ENCODE peak calls at places on chromosomes 1 and 21, in five cellular contexts. One of them, this sample, is unnamed.

GRCh38 chr1:1173793-1174415 is at the start of gene TTLL10:
- DNase-seq in nephron progenitor cell: peak
- DNase-seq in Panc1: no peak
- DNase-seq in endothelial cell: peak
- DNase-seq in dorsolateral prefrontal cortex: no peak
- DNase-seq in this sample: no peak

GRCh38 chr1:236794585-236795034 is 482 bp upstream of the MTR start:
- DNase-seq in nephron progenitor cell: no peak
- DNase-seq in endothelial cell: no peak
- DNase-seq in Panc1: no peak
- DNase-seq in dorsolateral prefrontal cortex: no peak
- DNase-seq in this sample: no peak

GRCh38 chr1:44587796-44588460 is 86.4 kb downstream of the TMEM53 start:
- DNase-seq in nephron progenitor cell: peak
- DNase-seq in dorsolateral prefrontal cortex: peak
- DNase-seq in endothelial cell: no peak
- DNase-seq in Panc1: no peak
- DNase-seq in this sample: no peak

GRCh38 chr1:93605812-93606512 is 75.7 kb downstream of the BCAR3 start:
- DNase-seq in Panc1: peak
- DNase-seq in nephron progenitor cell: no peak
- DNase-seq in dorsolateral prefrontal cortex: no peak
- DNase-seq in endothelial cell: no peak
- DNase-seq in this sample: no peak

GRCh38 chr21:45132841-45133573 is 58.6 kb downstream of the ADARB1 start:
- DNase-seq in dorsolateral prefrontal cortex: no peak
- DNase-seq in endothelial cell: no peak
- DNase-seq in Panc1: no peak
- DNase-seq in nephron progenitor cell: no peak
- DNase-seq in this sample: no peak

GRCh38 chr1:162055062-162055461 is 14.4 kb upstream of the NOS1AP start:
- DNase-seq in nephron progenitor cell: no peak
- DNase-seq in Panc1: peak
- DNase-seq in dorsolateral prefrontal cortex: no peak
- DNase-seq in endothelial cell: no peak
- DNase-seq in this sample: no peak

GRCh38 chr21:45416619-45417018 is 11.7 kb downstream of the COL18A1 start:
- DNase-seq in endothelial cell: no peak
- DNase-seq in Panc1: no peak
- DNase-seq in dorsolateral prefrontal cortex: no peak
- DNase-seq in nephron progenitor cell: no peak
- DNase-seq in this sample: no peak

GRCh38 chr1:155062151-155062686 is 1.3 kb upstream of the EFNA4 start:
- DNase-seq in endothelial cell: peak
- DNase-seq in Panc1: no peak
- DNase-seq in dorsolateral prefrontal cortex: no peak
- DNase-seq in nephron progenitor cell: peak
- DNase-seq in this sample: no peak

GRCh38 chr1:62230724-62231123 is 36.1 kb downstream of the L1TD1 start:
- DNase-seq in Panc1: no peak
- DNase-seq in endothelial cell: no peak
- DNase-seq in dorsolateral prefrontal cortex: no peak
- DNase-seq in nephron progenitor cell: no peak
- DNase-seq in this sample: no peak

GRCh38 chr21:35749904-35750303 is 310.4 kb downstream of the SETD4 start:
- DNase-seq in nephron progenitor cell: no peak
- DNase-seq in dorsolateral prefrontal cortex: no peak
- DNase-seq in Panc1: no peak
- DNase-seq in endothelial cell: no peak
- DNase-seq in this sample: no peak

DNA sequence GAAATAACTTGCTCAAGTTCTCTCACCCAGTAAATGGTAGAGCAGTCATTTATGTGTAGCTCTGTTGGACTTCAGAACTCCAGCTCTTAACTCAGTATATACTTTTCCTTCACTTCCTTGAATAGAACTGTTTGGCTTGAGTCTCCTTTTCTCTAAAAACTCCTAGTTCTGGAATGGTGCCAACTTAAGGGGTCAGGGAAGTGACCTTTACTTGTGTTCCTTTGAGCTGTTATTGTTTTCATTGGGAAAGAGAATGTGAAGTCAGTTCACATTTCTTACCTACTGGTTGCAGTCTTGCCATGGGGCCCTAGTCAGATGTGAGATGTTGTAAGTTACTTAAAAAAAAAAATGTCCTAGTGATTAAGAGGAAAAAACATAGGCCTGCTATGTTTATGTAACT is 77.0 kb upstream of the MACF1 start:
- DNase-seq in nephron progenitor cell: no peak
- DNase-seq in dorsolateral prefrontal cortex: no peak
- DNase-seq in Panc1: no peak
- DNase-seq in endothelial cell: no peak
- DNase-seq in this sample: no peak
- TF ChIP-seq CTCF in nephron progenitor cell: no peak
- TF ChIP-seq CTCF in dorsolateral prefrontal cortex: no peak
- TF ChIP-seq CTCF in Panc1: no peak
- TF ChIP-seq CTCF in endothelial cell: no peak
- TF ChIP-seq CTCF in this sample: no peak

GRCh38 chr1:54859687-54860391 is 27.2 kb downstream of the DHCR24 start:
- DNase-seq in Panc1: no peak
- DNase-seq in endothelial cell: no peak
- DNase-seq in dorsolateral prefrontal cortex: no peak
- DNase-seq in nephron progenitor cell: no peak
- DNase-seq in this sample: no peak

GRCh38 chr1:54864460-54865208 is 22.4 kb downstream of the DHCR24 start:
- DNase-seq in nephron progenitor cell: no peak
- DNase-seq in dorsolateral prefrontal cortex: no peak
- DNase-seq in Panc1: no peak
- DNase-seq in endothelial cell: no peak
- DNase-seq in this sample: no peak

GRCh38 chr1:54863267-54863665 is 23.7 kb downstream of the DHCR24 start:
- DNase-seq in dorsolateral prefrontal cortex: no peak
- DNase-seq in endothelial cell: no peak
- DNase-seq in Panc1: no peak
- DNase-seq in nephron progenitor cell: no peak
- DNase-seq in this sample: no peak

GRCh38 chr1:54857741-54858665 is 29.0 kb downstream of the DHCR24 start:
- DNase-seq in endothelial cell: no peak
- DNase-seq in nephron progenitor cell: no peak
- DNase-seq in Panc1: no peak
- DNase-seq in dorsolateral prefrontal cortex: no peak
- DNase-seq in this sample: no peak

DNA sequence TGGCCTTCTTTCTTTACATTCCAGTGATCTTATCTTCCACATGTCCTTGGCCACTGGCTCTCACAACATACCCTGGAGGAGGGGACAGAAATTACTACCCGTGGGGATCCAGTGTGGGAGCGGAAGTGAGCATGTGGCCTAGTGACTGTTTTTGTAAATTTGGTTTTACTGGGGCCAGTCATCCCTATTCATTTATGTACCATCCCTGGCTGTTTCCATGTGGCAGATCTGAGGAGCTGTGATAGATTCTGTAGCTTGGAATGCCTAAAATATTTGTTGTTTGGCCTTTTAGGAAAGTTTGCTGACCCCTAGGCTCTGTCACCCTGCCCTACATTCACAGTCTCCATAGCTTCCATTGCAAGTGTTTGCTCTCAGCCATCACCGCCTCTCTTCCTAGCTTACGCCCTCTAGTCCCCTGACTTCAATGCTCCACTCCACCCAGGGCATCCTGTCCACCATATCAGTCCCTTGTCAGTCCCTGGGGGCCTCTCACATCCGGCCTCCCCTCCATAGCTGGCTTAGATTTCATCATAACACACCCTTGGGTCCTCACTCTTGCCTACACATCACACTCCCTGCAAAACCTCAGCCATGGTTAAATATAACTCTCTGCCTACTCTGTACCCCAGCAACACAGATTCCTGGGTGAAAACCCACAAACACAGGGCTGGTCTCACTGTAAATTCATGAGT is 25.8 kb downstream of the DHCR24 start:
- DNase-seq in nephron progenitor cell: no peak
- DNase-seq in Panc1: no peak
- DNase-seq in endothelial cell: no peak
- DNase-seq in dorsolateral prefrontal cortex: no peak
- DNase-seq in this sample: no peak
- TF ChIP-seq CTCF in nephron progenitor cell: no peak
- TF ChIP-seq CTCF in Panc1: no peak
- TF ChIP-seq CTCF in endothelial cell: no peak
- TF ChIP-seq CTCF in dorsolateral prefrontal cortex: no peak
- TF ChIP-seq CTCF in this sample: no peak

GRCh38 chr1:6487804-6488484 is 3.5 kb downstream of the PLEKHG5 start:
- DNase-seq in nephron progenitor cell: no peak
- DNase-seq in Panc1: no peak
- DNase-seq in dorsolateral prefrontal cortex: no peak
- DNase-seq in endothelial cell: no peak
- DNase-seq in this sample: no peak

GRCh38 chr1:6485140-6485936 is 6.1 kb downstream of the PLEKHG5 start:
- DNase-seq in Panc1: no peak
- DNase-seq in nephron progenitor cell: peak
- DNase-seq in endothelial cell: peak
- DNase-seq in dorsolateral prefrontal cortex: no peak
- DNase-seq in this sample: no peak

GRCh38 chr1:6484826-6485139 is 6.7 kb downstream of the PLEKHG5 start:
- DNase-seq in dorsolateral prefrontal cortex: no peak
- DNase-seq in Panc1: no peak
- DNase-seq in endothelial cell: no peak
- DNase-seq in nephron progenitor cell: no peak
- DNase-seq in this sample: no peak

GRCh38 chr1:6486433-6487011 is 4.9 kb downstream of the PLEKHG5 start:
- DNase-seq in Panc1: no peak
- DNase-seq in nephron progenitor cell: peak
- DNase-seq in dorsolateral prefrontal cortex: peak
- DNase-seq in endothelial cell: peak
- DNase-seq in this sample: peak

DNA sequence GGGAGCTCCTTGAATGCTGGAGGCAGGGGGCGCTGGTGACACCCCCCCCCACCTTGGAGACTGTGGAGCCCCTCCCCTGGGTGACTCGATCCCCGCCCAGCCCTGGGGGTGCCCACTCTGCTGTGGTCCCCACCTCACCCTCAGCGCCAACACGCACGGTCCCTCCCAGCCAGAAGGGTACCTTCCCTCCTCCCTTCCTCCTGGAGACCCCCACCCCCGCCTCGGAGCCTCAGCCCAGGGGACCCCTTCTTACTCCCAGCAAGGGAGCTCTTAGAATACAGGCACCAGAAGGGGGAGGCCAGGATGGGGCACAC is 5.6 kb downstream of the PLEKHG5 start:
- DNase-seq in dorsolateral prefrontal cortex: no peak
- DNase-seq in nephron progenitor cell: peak
- DNase-seq in Panc1: no peak
- DNase-seq in endothelial cell: no peak
- DNase-seq in this sample: no peak
- TF ChIP-seq CTCF in dorsolateral prefrontal cortex: no peak
- TF ChIP-seq CTCF in nephron progenitor cell: no peak
- TF ChIP-seq CTCF in Panc1: no peak
- TF ChIP-seq CTCF in endothelial cell: no peak
- TF ChIP-seq CTCF in this sample: no peak

GRCh38 chr1:226083303-226084101 is 21.0 kb downstream of the H3-3A start:
- DNase-seq in nephron progenitor cell: peak
- DNase-seq in endothelial cell: peak
- DNase-seq in Panc1: no peak
- DNase-seq in dorsolateral prefrontal cortex: peak
- DNase-seq in this sample: peak
- TF ChIP-seq CTCF in nephron progenitor cell: no peak
- TF ChIP-seq CTCF in endothelial cell: no peak
- TF ChIP-seq CTCF in Panc1: no peak
- TF ChIP-seq CTCF in dorsolateral prefrontal cortex: peak
- TF ChIP-seq CTCF in this sample: no peak

GRCh38 chr1:163535401-163535800 is 213.6 kb downstream of the NUF2 start:
- DNase-seq in dorsolateral prefrontal cortex: no peak
- DNase-seq in nephron progenitor cell: no peak
- DNase-seq in Panc1: no peak
- DNase-seq in endothelial cell: no peak
- DNase-seq in this sample: no peak

GRCh38 chr1:163531345-163531744 is 209.6 kb downstream of the NUF2 start:
- DNase-seq in nephron progenitor cell: no peak
- DNase-seq in dorsolateral prefrontal cortex: no peak
- DNase-seq in endothelial cell: no peak
- DNase-seq in Panc1: no peak
- DNase-seq in this sample: no peak

GRCh38 chr1:163538682-163539081 is 216.9 kb downstream of the NUF2 start:
- DNase-seq in nephron progenitor cell: no peak
- DNase-seq in endothelial cell: no peak
- DNase-seq in Panc1: no peak
- DNase-seq in dorsolateral prefrontal cortex: no peak
- DNase-seq in this sample: no peak

GRCh38 chr1:163537809-163538208 is 216.1 kb downstream of the NUF2 start:
- DNase-seq in endothelial cell: no peak
- DNase-seq in Panc1: no peak
- DNase-seq in dorsolateral prefrontal cortex: no peak
- DNase-seq in nephron progenitor cell: no peak
- DNase-seq in this sample: no peak

GRCh38 chr1:163535807-163536206 is 214.1 kb downstream of the NUF2 start:
- DNase-seq in nephron progenitor cell: no peak
- DNase-seq in endothelial cell: no peak
- DNase-seq in Panc1: peak
- DNase-seq in dorsolateral prefrontal cortex: no peak
- DNase-seq in this sample: no peak
- TF ChIP-seq CTCF in nephron progenitor cell: peak
- TF ChIP-seq CTCF in endothelial cell: peak
- TF ChIP-seq CTCF in Panc1: peak
- TF ChIP-seq CTCF in dorsolateral prefrontal cortex: peak
- TF ChIP-seq CTCF in this sample: peak

DNA sequence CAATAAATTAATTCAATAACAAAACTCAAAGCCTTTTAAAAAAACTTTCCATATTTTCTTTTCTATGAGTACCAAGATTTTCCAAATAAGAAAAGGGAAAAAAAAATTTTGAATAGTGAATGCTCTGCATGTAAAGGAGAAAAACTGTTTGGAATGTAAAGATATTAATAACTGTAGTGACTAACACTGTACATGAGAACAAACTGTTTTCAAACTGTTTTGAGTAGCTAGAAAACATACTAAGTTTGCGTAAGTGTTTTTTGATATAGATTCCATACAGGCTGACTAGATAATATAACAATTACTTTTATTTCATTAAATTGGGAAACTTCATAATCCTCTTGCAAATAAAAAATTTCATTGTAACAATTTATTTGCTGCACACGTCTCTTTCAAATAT is 150.5 kb downstream of the DPYD start:
- DNase-seq in Panc1: no peak
- DNase-seq in dorsolateral prefrontal cortex: no peak
- DNase-seq in nephron progenitor cell: no peak
- DNase-seq in endothelial cell: no peak
- DNase-seq in this sample: no peak
- TF ChIP-seq CTCF in Panc1: no peak
- TF ChIP-seq CTCF in dorsolateral prefrontal cortex: no peak
- TF ChIP-seq CTCF in nephron progenitor cell: no peak
- TF ChIP-seq CTCF in endothelial cell: no peak
- TF ChIP-seq CTCF in this sample: no peak

GRCh38 chr1:234231061-234231892 is 142.0 kb upstream of the COA6 start:
- DNase-seq in endothelial cell: peak
- DNase-seq in nephron progenitor cell: no peak
- DNase-seq in Panc1: no peak
- DNase-seq in dorsolateral prefrontal cortex: no peak
- DNase-seq in this sample: no peak
- TF ChIP-seq CTCF in endothelial cell: peak
- TF ChIP-seq CTCF in nephron progenitor cell: no peak
- TF ChIP-seq CTCF in Panc1: peak
- TF ChIP-seq CTCF in dorsolateral prefrontal cortex: no peak
- TF ChIP-seq CTCF in this sample: peak

This sample was measured in neural crest cell.